ENCODE peak calls at places on chromosome 7, in seven cellular contexts. P is hepatocyte, S is trophoblast cell, H is GM23248, R is tibial nerve, L is fibroblast of lung, F is Peyer's patch. I is an unnamed sample.

GRCh38 chr7:36165059-36165458 is 12.0 kb downstream of the EEPD1 start:
- DNase-seq in P (peak; percentile 30), F (no peak), R (no peak), H (peak; percentile 78), S (no peak), L (peak; percentile 67), I (no peak)

GRCh38 chr7:3730271-3730670 is 429.2 kb downstream of the SDK1 start:
- DNase-seq in R (no peak), S (no peak), L (peak; percentile 73), H (no peak), P (no peak), F (no peak), I (no peak)

GRCh38 chr7:16905300-16906044 is 23.7 kb upstream of the AGR3 start:
- DNase-seq in L (peak; percentile 60), H (peak; percentile 4), R (no peak), F (no peak), S (no peak), P (peak; percentile 58), I (no peak)

GRCh38 chr7:87625101-87625500 is 3.1 kb upstream of the RUNDC3B start:
- DNase-seq in H (no peak), R (no peak), F (no peak), S (no peak), P (no peak), L (no peak), I (no peak)

GRCh38 chr7:105622114-105622731 is 40.9 kb upstream of the EFCAB10 start:
- DNase-seq in H (no peak), S (no peak), L (no peak), R (no peak), F (no peak), P (no peak), I (no peak)

GRCh38 chr7:5709347-5709950 is 72.0 kb downstream of the RNF216 start:
- DNase-seq in L (peak; percentile 33), F (no peak), P (no peak), H (peak; percentile 36), S (no peak), R (no peak), I (no peak)

GRCh38 chr7:1569016-1569415 is 816 bp downstream of the PSMG3 start:
- DNase-seq in F (no peak), H (peak; percentile 48), R (no peak), P (no peak), S (no peak), L (peak; percentile 68), I (no peak)

GRCh38 chr7:94237417-94237816 is 157.3 kb upstream of the COL1A2 start:
- DNase-seq in L (no peak), H (no peak), R (no peak), S (no peak), F (no peak), P (no peak), I (no peak)

GRCh38 chr7:144787127-144787526 is 48.7 kb downstream of the TPK1 start:
- DNase-seq in R (no peak), S (no peak), H (no peak), F (no peak), P (no peak), L (no peak), I (no peak)

GRCh38 chr7:92671502-92672169 is 81.4 kb upstream of the FAM133B start:
- DNase-seq in P (no peak), F (no peak), L (no peak), H (no peak), R (no peak), S (no peak), I (no peak)

GRCh38 chr7:102270176-102270887 is 16.3 kb upstream of the SH2B2 start:
- DNase-seq in H (no peak), P (no peak), R (no peak), S (no peak), L (no peak), F (no peak), I (no peak)

GRCh38 chr7:3272691-3273141 is 28.3 kb upstream of the SDK1 start:
- DNase-seq in P (peak; percentile 22), S (no peak), L (peak; percentile 98), H (no peak), R (no peak), F (no peak), I (no peak)

GRCh38 chr7:102220929-102221850 is 65.5 kb upstream of the SH2B2 start:
- DNase-seq in P (no peak), F (no peak), R (no peak), L (peak; percentile 82), S (no peak), H (peak; percentile 8), I (no peak)

GRCh38 chr7:74183653-74184450 is 9.7 kb downstream of the EIF4H start:
- DNase-seq in R (no peak), H (peak; percentile 33), P (no peak), L (no peak), F (peak; percentile 63), S (no peak), I (no peak)
- H3K27ac ChIP-seq in R (no peak overlapping the region), H (peak overlapping the region; percentile 34), P (no peak overlapping the region), L (no peak overlapping the region), F (no peak overlapping the region), S (no peak overlapping the region), I (peak overlapping the region; percentile 59)

DNA sequence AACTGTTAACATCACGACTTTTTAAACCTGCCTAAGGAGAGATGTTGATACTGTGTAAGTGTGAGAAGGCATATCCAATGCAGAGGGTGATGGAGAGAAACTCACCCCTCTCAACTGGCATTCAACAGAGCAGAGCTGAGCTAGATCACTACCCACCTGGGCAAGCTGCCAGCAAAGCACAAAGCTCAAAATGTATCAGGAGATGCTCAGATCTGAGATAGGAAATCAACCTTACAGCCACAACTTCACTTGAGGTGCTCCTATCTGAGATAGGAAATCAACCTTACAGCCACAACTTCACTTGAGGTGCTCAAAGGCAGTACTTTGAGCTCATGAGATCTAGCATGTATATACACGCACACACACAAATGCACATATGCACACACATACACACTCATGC is 151.5 kb upstream of the PDE1C start:
- DNase-seq in P (no peak), R (no peak), L (no peak), F (no peak), S (no peak), H (no peak), I (no peak)
- H3K27ac ChIP-seq in P (no peak overlapping the region), R (no peak overlapping the region), L (no peak overlapping the region), F (no peak overlapping the region), S (no peak overlapping the region), H (no peak overlapping the region), I (no peak overlapping the region)

GRCh38 chr7:47757946-47758371 is 176.0 kb upstream of the TNS3 start:
- DNase-seq in R (peak; percentile 88), F (peak; percentile 59), S (peak; percentile 24), L (peak; percentile 92), P (peak; percentile 70), H (peak; percentile 95), I (no peak)
- H3K27ac ChIP-seq in R (peak overlapping the region; percentile 83), F (peak overlapping the region; percentile 52), S (no peak overlapping the region), L (peak overlapping the region; percentile 82), P (peak overlapping the region; percentile 93), H (peak overlapping the region; percentile 95), I (peak overlapping the region; percentile 32)

DNA sequence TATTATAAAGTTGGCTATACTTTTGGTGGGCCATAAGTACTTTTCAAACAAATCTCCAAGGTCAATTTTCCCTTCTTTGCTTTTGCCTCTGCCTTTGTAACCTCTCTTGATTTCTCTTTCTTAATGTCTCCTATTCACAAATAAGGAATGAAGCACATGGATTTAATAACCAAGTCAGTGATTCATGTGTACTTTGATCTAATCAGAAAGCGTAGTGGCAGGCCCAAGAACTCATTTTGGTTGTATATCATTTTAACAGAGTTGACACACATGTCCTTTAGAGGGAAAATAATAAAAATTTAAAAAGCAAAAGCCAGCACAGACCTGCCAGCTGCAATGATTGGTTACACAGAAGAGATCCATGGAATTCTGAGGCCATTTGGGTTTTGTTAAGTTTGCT is 93.7 kb downstream of the FZD1 start:
- DNase-seq in S (no peak), R (no peak), P (no peak), F (no peak), L (peak; percentile 20), H (peak; percentile 23), I (peak; percentile 10)
- H3K27ac ChIP-seq in S (no peak overlapping the region), R (no peak overlapping the region), P (no peak overlapping the region), F (no peak overlapping the region), L (no peak overlapping the region), H (no peak overlapping the region), I (no peak overlapping the region)

DNA sequence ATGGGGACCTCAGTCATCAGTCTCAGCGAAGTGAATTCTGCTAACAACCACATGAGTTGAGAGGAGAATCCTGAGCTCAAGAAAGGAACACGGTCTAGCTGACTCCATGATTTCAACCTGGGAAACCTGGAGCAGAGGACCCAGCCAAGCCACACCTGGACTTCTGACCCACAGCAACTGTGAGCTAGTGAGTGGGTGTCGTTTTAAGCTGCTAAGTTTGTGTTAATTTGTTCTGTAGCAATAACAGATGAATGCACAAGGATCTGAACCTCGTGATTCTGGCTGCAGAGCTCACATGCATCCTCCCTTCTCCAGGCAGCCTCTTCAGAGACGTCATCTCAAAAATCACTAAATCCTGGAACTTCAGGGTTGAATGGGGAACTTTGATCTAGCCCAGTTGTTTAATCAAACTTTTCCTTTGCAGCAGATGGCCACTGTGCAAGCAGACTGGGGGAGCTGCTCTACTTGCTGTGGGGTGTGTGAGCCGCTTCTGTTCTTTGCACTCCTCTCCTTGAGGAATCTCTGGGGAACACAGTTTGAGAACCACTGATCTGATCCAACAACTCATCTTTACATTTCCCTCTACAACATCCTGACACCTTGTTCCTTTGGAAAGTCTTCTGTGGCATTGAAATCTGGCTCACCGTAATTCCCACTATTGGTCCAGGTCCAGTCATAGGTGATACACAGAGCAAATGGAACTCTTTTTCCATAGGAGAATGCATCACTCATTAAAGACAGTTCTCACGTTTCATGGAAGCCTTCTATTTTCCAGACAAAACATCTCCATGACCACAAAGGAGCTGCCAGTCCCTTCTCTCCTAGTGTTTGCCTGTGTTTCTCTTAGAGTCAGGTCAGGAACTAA is 90.2 kb downstream of the CHN2 start:
- DNase-seq in L (no peak), F (no peak), P (no peak), R (no peak), H (no peak), S (no peak), I (no peak)
- H3K27ac ChIP-seq in L (no peak overlapping the region), F (no peak overlapping the region), P (no peak overlapping the region), R (no peak overlapping the region), H (peak overlapping the region; percentile 10), S (no peak overlapping the region), I (peak overlapping the region; percentile 14)

GRCh38 chr7:452791-453455 is 66.7 kb downstream of the PDGFA start:
- DNase-seq in H (no peak), P (no peak), L (no peak), F (no peak), S (no peak), R (no peak), I (no peak)

GRCh38 chr7:452230-452751 is 67.4 kb downstream of the PDGFA start:
- DNase-seq in F (no peak), H (peak; percentile 56), L (peak; percentile 65), S (no peak), P (peak; percentile 75), R (no peak), I (no peak)

GRCh38 chr7:454356-455109 is 65.1 kb downstream of the PDGFA start:
- DNase-seq in F (no peak), S (no peak), H (no peak), L (no peak), P (no peak), R (no peak), I (no peak)

GRCh38 chr7:455110-455928 is 64.3 kb downstream of the PDGFA start:
- DNase-seq in S (no peak), F (no peak), H (no peak), L (no peak), R (no peak), P (peak; percentile 81), I (no peak)

GRCh38 chr7:453597-454306 is 65.9 kb downstream of the PDGFA start:
- DNase-seq in P (no peak), F (no peak), R (no peak), S (no peak), L (no peak), H (no peak), I (no peak)
- H3K27ac ChIP-seq in P (no peak overlapping the region), F (no peak overlapping the region), R (no peak overlapping the region), S (no peak overlapping the region), L (no peak overlapping the region), H (no peak overlapping the region), I (no peak overlapping the region)

I was measured in epithelial cell of prostate.